ENCODE peak calls at places on chromosomes 11 and 22, in five cellular contexts. S is lower leg skin, K is brain microvascular endothelial cell, C is cardiac muscle cell, B is psoas muscle. F is an unnamed sample.
A peak's percentile ranks its signal among the peaks of the same experiment; 100 is the strongest.

GRCh38 chr11:34262601-34263081 is 95.2 kb downstream of the ABTB2 start:
- DNase-seq in C (no peak), B (no peak), S (no peak), K (no peak), F (no peak)

GRCh38 chr11:68146704-68147474 is 25.7 kb upstream of the CHKA start:
- DNase-seq in B (no peak), K (peak; percentile 28), C (peak; percentile 58), S (no peak), F (no peak)

GRCh38 chr11:118870396-118871343 is 13.0 kb upstream of the CXCR5 start:
- DNase-seq in S (no peak), K (no peak), B (peak; percentile 71), C (peak; percentile 54), F (no peak)

GRCh38 chr11:110896358-110896757 is 184.1 kb upstream of the ARHGAP20 start:
- DNase-seq in K (peak; percentile 74), B (no peak), C (peak; percentile 74), S (peak; percentile 25), F (no peak)

GRCh38 chr11:117039270-117039669 is 59.0 kb downstream of the SIK3 start:
- DNase-seq in S (no peak), K (no peak), B (no peak), C (no peak), F (no peak)

GRCh38 chr22:27329471-27329870 is 472.1 kb downstream of the MN1 start:
- DNase-seq in C (no peak), K (no peak), S (no peak), B (no peak), F (no peak)

GRCh38 chr11:114350022-114350421 is 50.3 kb downstream of the C11orf71 start:
- DNase-seq in C (no peak), S (no peak), K (no peak), B (no peak), F (no peak)

GRCh38 chr22:24096401-24097115 is 84.7 kb upstream of the SUSD2 start:
- DNase-seq in S (no peak), B (no peak), C (no peak), K (no peak), F (no peak)

GRCh38 chr11:26730711-26731460 is 9.0 kb upstream of the SLC5A12 start:
- DNase-seq in K (peak; percentile 24), B (no peak), C (peak; percentile 17), S (no peak), F (no peak)

GRCh38 chr11:45805305-45806071 is 539 bp downstream of the SLC35C1 start:
- DNase-seq in B (peak; percentile 72), S (peak; percentile 30), C (peak; percentile 67), K (peak; percentile 66), F (no peak)

GRCh38 chr22:38284042-38284402 is 11.2 kb upstream of the TMEM184B start:
- DNase-seq in C (peak; percentile 91), B (no peak), K (peak; percentile 69), S (no peak), F (no peak)

GRCh38 chr11:10459029-10459970 is 4.2 kb downstream of the AMPD3 start:
- DNase-seq in B (no peak), K (no peak), C (peak; percentile 11), S (no peak), F (no peak)

GRCh38 chr22:44538071-44538470 is 40.0 kb upstream of the RTL6 start:
- DNase-seq in S (no peak), B (no peak), K (no peak), C (peak; percentile 71), F (no peak)

GRCh38 chr11:9092846-9093778 is 1.7 kb upstream of the SCUBE2 start:
- DNase-seq in K (no peak), S (no peak), C (peak; percentile 6), B (no peak), F (no peak)
- TF ChIP-seq CTCF in K (peak; percentile 58), S (no peak), C (peak; percentile 42), B (no peak), F (peak; percentile 56)

GRCh38 chr11:102833731-102834130 is 9.7 kb downstream of the MMP3 start:
- DNase-seq in C (no peak), K (no peak), B (no peak), S (no peak), F (peak; percentile 43)
- H3K4me3 ChIP-seq in C (no peak overlapping the region), K (no peak overlapping the region), B (no peak overlapping the region), S (no peak overlapping the region), F (no peak overlapping the region)

DNA sequence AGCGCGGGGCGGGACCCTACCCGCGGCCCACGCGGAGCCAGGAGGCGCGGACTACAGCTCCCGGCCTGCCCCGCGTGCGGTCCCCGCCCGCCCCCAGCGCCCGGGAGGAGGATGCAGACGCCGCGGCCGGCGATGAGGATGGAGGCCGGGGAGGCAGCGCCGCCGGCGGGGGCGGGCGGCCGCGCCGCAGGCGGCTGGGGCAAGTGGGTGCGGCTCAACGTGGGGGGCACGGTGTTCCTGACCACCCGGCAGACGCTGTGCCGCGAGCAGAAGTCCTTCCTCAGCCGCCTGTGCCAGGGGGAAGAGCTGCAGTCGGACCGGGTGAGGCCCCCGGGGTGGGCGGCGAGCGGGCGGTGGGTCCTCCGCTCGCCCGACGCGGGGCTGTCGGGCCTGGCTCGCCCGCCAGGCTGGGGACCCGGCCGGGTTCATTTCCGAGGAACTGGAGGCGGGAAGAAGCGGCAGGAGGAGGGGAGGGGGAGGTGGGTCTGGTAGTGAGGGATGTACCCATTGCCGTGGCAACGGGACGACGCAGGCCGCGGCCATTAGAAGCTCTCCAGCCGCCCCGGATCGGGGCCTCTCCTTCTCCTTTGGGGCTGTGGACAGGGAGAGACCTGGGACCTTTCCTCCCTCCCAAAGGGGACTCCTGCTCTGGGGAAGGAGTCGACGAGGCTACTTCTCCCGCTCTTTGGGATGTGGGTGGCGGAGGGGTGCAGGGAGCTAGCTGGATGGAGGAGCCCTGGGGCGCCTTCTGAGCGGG is at the start of gene KCTD17:
- DNase-seq in K (peak; percentile 52), B (peak; percentile 78), C (peak; percentile 82), S (peak; percentile 41), F (no peak)
- TF ChIP-seq CTCF in K (no peak), B (no peak), C (no peak), S (no peak), F (no peak)

GRCh38 chr22:19641254-19641982 is 72.9 kb upstream of the SEPTIN5 start:
- DNase-seq in B (no peak), K (no peak), C (peak; percentile 32), S (no peak), F (no peak)
- H3K4me3 ChIP-seq in B (no peak overlapping the region), K (no peak overlapping the region), C (no peak overlapping the region), S (no peak overlapping the region), F (no peak overlapping the region)

DNA sequence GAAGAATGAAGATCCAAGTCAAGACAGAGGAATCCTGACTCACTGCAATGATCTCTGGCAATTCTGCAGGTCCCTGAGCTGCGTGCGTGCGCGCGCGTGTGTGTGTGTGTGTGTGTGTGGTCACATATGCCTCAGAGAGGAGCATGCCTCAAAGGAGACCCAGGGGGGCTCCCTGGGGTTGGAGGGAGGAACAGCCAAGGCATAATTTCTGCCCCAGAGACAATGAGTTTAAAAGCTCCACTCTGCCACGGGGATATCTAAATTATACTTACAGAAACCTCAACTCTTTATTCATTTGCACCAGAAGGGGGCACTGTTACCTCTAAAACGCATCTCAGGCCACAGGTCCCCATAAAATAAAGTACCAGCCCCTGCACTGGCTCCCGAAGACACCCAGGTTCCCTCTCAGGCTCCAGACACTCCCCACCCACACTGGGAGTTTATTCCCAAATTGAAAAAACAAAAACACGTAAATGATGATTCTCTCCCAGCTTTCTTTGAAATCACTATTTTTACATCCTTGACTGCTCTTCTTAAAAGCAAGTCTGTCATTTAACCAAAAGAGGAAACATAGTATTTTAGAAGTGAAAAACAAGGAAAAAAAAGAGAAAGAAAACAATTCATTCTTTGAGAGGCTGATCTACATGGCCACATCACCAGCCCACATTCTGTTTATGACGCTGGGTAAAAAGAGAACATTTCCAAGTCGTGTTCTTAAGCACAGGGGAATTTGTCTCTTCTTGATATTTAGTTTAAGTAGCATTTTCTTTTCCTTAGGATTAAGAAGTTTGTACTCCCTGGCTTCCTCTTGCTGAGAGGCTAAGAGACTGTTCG is 400.9 kb downstream of the LARGE1 start:
- DNase-seq in C (peak; percentile 58), K (peak; percentile 54), S (peak; percentile 31), B (no peak), F (peak; percentile 1)
- TF ChIP-seq CTCF in C (peak; percentile 53), K (peak; percentile 68), S (peak; percentile 28), B (peak; percentile 66), F (peak; percentile 47)

F was measured in retinal pigment epithelial cell.